ENCODE peak calls at places on chromosome 21, in nine cellular contexts. W is Peyer's patch, B is mucosa of descending colon, V is epithelial cell of proximal tubule, J is psoas muscle, Z is colonic mucosa, C is fibroblast of lung, X is testis, K is ascending aorta. H is an unnamed sample.

GRCh38 chr21:18384771-18385170 is 18.8 kb downstream of the TMPRSS15 start:
- DNase-seq in W (no peak), B (no peak), V (no peak), J (no peak), Z (no peak), C (no peak), X (no peak), K (no peak), H (no peak)

GRCh38 chr21:24861471-24861870 is 745.8 kb downstream of the MRPL39 start:
- DNase-seq in W (no peak), B (no peak), V (no peak), J (no peak), Z (no peak), C (no peak), X (no peak), K (no peak), H (no peak)

GRCh38 chr21:36430841-36431240 is 45.6 kb downstream of the CHAF1B start:
- DNase-seq in W (no peak), B (no peak), V (no peak), J (no peak), Z (no peak), C (no peak), X (no peak), K (no peak), H (no peak)

GRCh38 chr21:45831991-45832740 is 149.4 kb upstream of the COL6A1 start:
- DNase-seq in W (peak; percentile 68), B (peak; percentile 58), V (no peak), J (no peak), Z (no peak), C (peak; percentile 95), X (peak; percentile 13), K (no peak), H (no peak)

GRCh38 chr21:24456358-24456757 is 1150.9 kb downstream of the MRPL39 start:
- DNase-seq in W (no peak), B (no peak), V (no peak), J (no peak), Z (no peak), C (no peak), X (no peak), K (no peak), H (peak; percentile 2)

GRCh38 chr21:26544208-26544607 is 28.9 kb downstream of the CYYR1 start:
- DNase-seq in W (no peak), B (no peak), V (no peak), J (no peak), Z (no peak), C (no peak), X (no peak), K (no peak), H (no peak)

GRCh38 chr21:26098758-26099157 is 71.8 kb downstream of the APP start:
- DNase-seq in W (no peak), B (no peak), V (no peak), J (no peak), Z (no peak), C (peak; percentile 28), X (no peak), K (no peak), H (no peak)

GRCh38 chr21:31710586-31710985 is 21.3 kb downstream of the SCAF4 start:
- DNase-seq in W (no peak), B (no peak), V (no peak), J (no peak), Z (no peak), C (peak; percentile 57), X (no peak), K (no peak), H (no peak)

GRCh38 chr21:25967566-25968438 is 202.8 kb downstream of the APP start:
- DNase-seq in W (no peak), B (no peak), V (no peak), J (no peak), Z (no peak), C (no peak), X (no peak), K (no peak), H (peak; percentile 44)

GRCh38 chr21:14956826-14957225 is 108.0 kb downstream of the NRIP1 start:
- DNase-seq in W (no peak), B (no peak), V (no peak), J (no peak), Z (no peak), C (no peak), X (no peak), K (no peak), H (no peak)

GRCh38 chr21:14942801-14943490 is 121.9 kb downstream of the NRIP1 start:
- DNase-seq in W (no peak), B (no peak), V (no peak), J (no peak), Z (no peak), C (peak; percentile 23), X (no peak), K (no peak), H (no peak)

GRCh38 chr21:32359719-32360260 is 33.0 kb downstream of the URB1 start:
- DNase-seq in W (no peak), B (no peak), V (no peak), J (no peak), Z (no peak), C (no peak), X (peak; percentile 65), K (no peak), H (no peak)

GRCh38 chr21:46247699-46248460 is 19.3 kb upstream of the LSS start:
- DNase-seq in W (no peak), B (no peak), V (no peak), J (no peak), Z (no peak), C (no peak), X (no peak), K (no peak), H (no peak)

GRCh38 chr21:17646790-17647189 is 34.1 kb upstream of the BTG3 start:
- DNase-seq in W (no peak), B (no peak), V (no peak), J (no peak), Z (no peak), C (no peak), X (no peak), K (no peak), H (no peak)

GRCh38 chr21:36699546-36700294 is 805 bp downstream of the SIM2 start:
- DNase-seq in W (no peak), B (no peak), V (no peak), J (no peak), Z (no peak), C (no peak), X (no peak), K (no peak), H (no peak)

GRCh38 chr21:39353295-39353694 is 4.4 kb upstream of the HMGN1 start:
- DNase-seq in W (no peak), B (no peak), V (no peak), J (no peak), Z (no peak), C (peak; percentile 67), X (no peak), K (no peak), H (no peak)

GRCh38 chr21:41875086-41875485 is 4.1 kb downstream of the PRDM15 start:
- DNase-seq in W (no peak), B (no peak), V (no peak), J (no peak), Z (no peak), C (no peak), X (no peak), K (no peak), H (no peak)
- TF ChIP-seq CTCF in W (no peak), B (no peak), V (no peak), J (no peak), Z (no peak), C (no peak), X (no peak), K (no peak), H (no peak)

DNA sequence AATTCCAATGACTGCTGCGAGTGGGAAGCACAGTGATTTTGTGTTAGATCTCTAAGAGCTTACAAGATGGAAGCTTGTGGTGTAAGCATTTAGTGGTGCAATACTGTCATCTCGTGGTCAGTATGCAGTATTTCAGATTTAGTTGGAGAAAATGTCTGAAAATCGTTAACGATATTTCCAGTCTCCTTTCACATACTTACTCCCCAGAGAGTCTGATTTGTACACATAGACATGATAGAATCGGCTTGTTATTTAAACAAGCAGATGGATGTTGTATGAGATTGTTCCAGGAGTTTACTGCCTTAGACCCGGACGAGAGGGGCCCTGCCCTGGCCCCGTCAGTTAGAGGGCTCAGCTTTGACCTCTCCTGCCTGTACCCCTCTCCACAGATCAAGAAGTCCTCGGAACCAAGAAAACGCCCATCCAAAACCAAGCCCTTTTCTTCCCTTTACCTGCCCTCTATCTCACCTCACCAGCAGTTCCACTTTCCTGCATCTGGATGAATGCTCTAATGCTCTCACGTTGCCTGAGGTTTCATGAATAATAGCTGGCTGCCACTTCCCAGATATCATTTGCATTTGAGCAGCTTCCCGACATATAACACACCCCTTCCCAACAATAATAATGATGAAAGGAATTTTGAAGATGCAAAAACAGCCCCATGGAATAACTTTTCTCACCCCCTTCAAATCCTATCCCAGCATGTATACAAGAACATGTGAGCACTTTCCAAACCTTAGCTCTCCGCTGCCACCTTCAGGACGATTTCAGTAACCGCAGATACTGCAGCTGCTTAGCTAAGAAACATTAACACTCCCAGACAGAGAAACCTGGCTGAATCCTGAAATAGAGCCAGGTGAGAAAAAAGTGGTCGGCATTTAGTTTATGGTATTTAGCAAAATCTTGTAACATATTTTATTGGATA is 247.3 kb downstream of the LTN1 start:
- DNase-seq in W (peak; percentile 86), B (no peak), V (peak; percentile 79), J (peak; percentile 62), Z (peak; percentile 79), C (peak; percentile 97), X (peak; percentile 85), K (peak; percentile 79), H (peak; percentile 67)
- H3K4me3 ChIP-seq in W (peak overlapping the region; percentile 29), B (no peak overlapping the region), V (peak overlapping the region; percentile 44), J (peak overlapping the region; percentile 70), Z (peak overlapping the region; percentile 47), C (peak overlapping the region; percentile 62), X (peak overlapping the region; percentile 36), K (peak overlapping the region; percentile 66), H (peak overlapping the region; percentile 60)

GRCh38 chr21:40466893-40467483 is 380.0 kb downstream of the DSCAM start:
- DNase-seq in W (no peak), B (no peak), V (peak; percentile 2), J (no peak), Z (no peak), C (no peak), X (peak; percentile 56), K (no peak), H (no peak)
- TF ChIP-seq CTCF in W (peak; percentile 29), B (no peak), V (peak; percentile 51), J (no peak), Z (no peak), C (no peak), X (peak; percentile 22), K (peak; percentile 13), H (peak; percentile 47)

GRCh38 chr21:41199123-41199522 is 31.2 kb downstream of the BACE2 start:
- DNase-seq in W (no peak), B (no peak), V (no peak), J (no peak), Z (no peak), C (no peak), X (no peak), K (no peak), H (no peak)

GRCh38 chr21:41196990-41197389 is 29.0 kb downstream of the BACE2 start:
- DNase-seq in W (no peak), B (no peak), V (no peak), J (no peak), Z (no peak), C (peak; percentile 24), X (no peak), K (no peak), H (no peak)

GRCh38 chr21:41199588-41199987 is 31.6 kb downstream of the BACE2 start:
- DNase-seq in W (no peak), B (no peak), V (no peak), J (no peak), Z (no peak), C (no peak), X (no peak), K (no peak), H (no peak)

GRCh38 chr21:41195311-41195710 is 27.4 kb downstream of the BACE2 start:
- DNase-seq in W (no peak), B (no peak), V (no peak), J (no peak), Z (no peak), C (no peak), X (no peak), K (no peak), H (no peak)

GRCh38 chr21:41197582-41197981 is 29.6 kb downstream of the BACE2 start:
- DNase-seq in W (no peak), B (no peak), V (no peak), J (no peak), Z (no peak), C (no peak), X (no peak), K (no peak), H (no peak)
- H3K4me3 ChIP-seq in W (no peak overlapping the region), B (no peak overlapping the region), V (peak overlapping the region; percentile 2), J (no peak overlapping the region), Z (no peak overlapping the region), C (no peak overlapping the region), X (no peak overlapping the region), K (no peak overlapping the region), H (no peak overlapping the region)

H was measured in retinal pigment epithelial cell.